ENCODE peak calls at places on chromosome 6, in four cellular contexts. One of them, this sample, is unnamed.

GRCh38 chr6:43699564-43700186 is 12.1 kb upstream of the MRPS18A start:
- DNase-seq in H1: no peak
- DNase-seq in H9: no peak
- DNase-seq in mesendoderm: peak
- DNase-seq in this sample: peak

GRCh38 chr6:44297063-44298038 is 15.8 kb downstream of the AARS2 start:
- DNase-seq in H1: peak
- DNase-seq in H9: peak
- DNase-seq in mesendoderm: peak
- DNase-seq in this sample: peak

GRCh38 chr6:125140808-125141207 is 12.8 kb upstream of the TPD52L1 start:
- DNase-seq in H9: no peak
- DNase-seq in mesendoderm: no peak
- DNase-seq in H1: no peak
- DNase-seq in this sample: peak

GRCh38 chr6:42001506-42001905 is 48.8 kb upstream of the TAF8 start:
- DNase-seq in H1: no peak
- DNase-seq in H9: no peak
- DNase-seq in mesendoderm: no peak
- DNase-seq in this sample: no peak

GRCh38 chr6:28225056-28225834 is at the start of gene ZSCAN9:
- DNase-seq in mesendoderm: peak
- DNase-seq in H9: peak
- DNase-seq in H1: peak
- DNase-seq in this sample: peak

GRCh38 chr6:1384549-1385128 is 4.7 kb upstream of the FOXF2 start:
- DNase-seq in H9: no peak
- DNase-seq in mesendoderm: no peak
- DNase-seq in H1: no peak
- DNase-seq in this sample: no peak

GRCh38 chr6:43887906-43888683 is 118.1 kb downstream of the VEGFA start:
- DNase-seq in mesendoderm: peak
- DNase-seq in H1: no peak
- DNase-seq in H9: no peak
- DNase-seq in this sample: no peak

GRCh38 chr6:16345449-16346330 is 107.3 kb downstream of the GMPR start:
- DNase-seq in H9: no peak
- DNase-seq in mesendoderm: peak
- DNase-seq in H1: no peak
- DNase-seq in this sample: peak

GRCh38 chr6:106510090-106510970 is 119.0 kb downstream of the RTN4IP1 start:
- DNase-seq in mesendoderm: peak
- DNase-seq in H9: peak
- DNase-seq in H1: peak
- DNase-seq in this sample: no peak

GRCh38 chr6:36444470-36444869 is 1.7 kb downstream of the KCTD20 start:
- DNase-seq in H9: no peak
- DNase-seq in H1: no peak
- DNase-seq in mesendoderm: no peak
- DNase-seq in this sample: peak

GRCh38 chr6:44003345-44004061 is 123.7 kb downstream of the MRPL14 start:
- DNase-seq in H1: peak
- DNase-seq in mesendoderm: peak
- DNase-seq in H9: peak
- DNase-seq in this sample: no peak

GRCh38 chr6:49551126-49551865 is 828 bp downstream of the C6orf141 start:
- DNase-seq in H9: peak
- DNase-seq in H1: peak
- DNase-seq in mesendoderm: peak
- DNase-seq in this sample: no peak

GRCh38 chr6:165689699-165690098 is 26.7 kb upstream of the PDE10A start:
- DNase-seq in H1: no peak
- DNase-seq in mesendoderm: no peak
- DNase-seq in H9: no peak
- DNase-seq in this sample: peak

GRCh38 chr6:169046483-169047192 is 207.0 kb downstream of the THBS2 start:
- DNase-seq in H1: no peak
- DNase-seq in mesendoderm: no peak
- DNase-seq in H9: no peak
- DNase-seq in this sample: peak

DNA sequence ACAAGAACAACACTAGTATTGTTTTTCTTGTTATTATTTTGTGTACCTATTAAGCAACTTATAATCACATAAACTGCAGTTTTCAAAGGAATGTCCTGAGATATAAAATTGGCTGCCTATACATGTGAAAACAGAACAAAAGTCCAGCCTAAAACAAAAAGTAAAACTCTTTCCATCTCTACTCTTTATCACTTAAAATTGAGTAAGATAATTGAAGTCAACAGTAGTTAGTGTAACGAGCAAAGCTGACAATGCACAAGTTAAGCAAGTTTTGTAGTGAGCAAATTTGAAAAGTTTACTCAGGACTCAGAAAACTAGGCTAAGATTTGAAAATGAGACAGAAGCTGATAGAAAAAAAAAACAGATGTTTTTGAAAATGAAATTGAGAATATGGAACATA is 941.4 kb upstream of the MAN1A1 start:
- DNase-seq in mesendoderm: no peak
- DNase-seq in H9: no peak
- DNase-seq in H1: no peak
- DNase-seq in this sample: no peak
- H4K5ac ChIP-seq in mesendoderm: no peak
- H4K5ac ChIP-seq in H9: no peak
- H4K5ac ChIP-seq in H1: no peak
- H4K5ac ChIP-seq in this sample: no peak

DNA sequence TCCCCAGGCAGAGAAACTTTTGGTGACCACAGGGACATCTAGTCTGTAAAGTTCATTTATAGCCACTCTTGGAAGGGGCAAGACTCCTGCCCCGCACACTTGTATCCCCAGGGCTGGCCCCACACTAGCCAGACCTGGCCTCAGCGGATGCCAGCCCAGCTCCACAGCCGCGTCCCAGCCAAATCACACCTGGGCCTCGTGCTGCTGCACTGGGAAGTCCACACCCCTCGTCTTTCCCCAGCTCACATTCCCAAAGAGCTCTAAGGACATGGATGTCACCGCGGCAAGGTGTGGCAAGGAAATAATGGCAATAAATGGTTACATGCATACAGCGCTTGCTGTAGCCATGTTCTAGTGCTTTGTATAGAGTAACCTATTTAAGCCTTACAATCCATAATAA is 8.6 kb downstream of the IP6K3 start:
- DNase-seq in H1: no peak
- DNase-seq in mesendoderm: no peak
- DNase-seq in H9: no peak
- DNase-seq in this sample: no peak
- H3K4ac ChIP-seq in H1: no peak
- H3K4ac ChIP-seq in mesendoderm: no peak
- H3K4ac ChIP-seq in H9: no peak
- H3K4ac ChIP-seq in this sample: no peak

DNA sequence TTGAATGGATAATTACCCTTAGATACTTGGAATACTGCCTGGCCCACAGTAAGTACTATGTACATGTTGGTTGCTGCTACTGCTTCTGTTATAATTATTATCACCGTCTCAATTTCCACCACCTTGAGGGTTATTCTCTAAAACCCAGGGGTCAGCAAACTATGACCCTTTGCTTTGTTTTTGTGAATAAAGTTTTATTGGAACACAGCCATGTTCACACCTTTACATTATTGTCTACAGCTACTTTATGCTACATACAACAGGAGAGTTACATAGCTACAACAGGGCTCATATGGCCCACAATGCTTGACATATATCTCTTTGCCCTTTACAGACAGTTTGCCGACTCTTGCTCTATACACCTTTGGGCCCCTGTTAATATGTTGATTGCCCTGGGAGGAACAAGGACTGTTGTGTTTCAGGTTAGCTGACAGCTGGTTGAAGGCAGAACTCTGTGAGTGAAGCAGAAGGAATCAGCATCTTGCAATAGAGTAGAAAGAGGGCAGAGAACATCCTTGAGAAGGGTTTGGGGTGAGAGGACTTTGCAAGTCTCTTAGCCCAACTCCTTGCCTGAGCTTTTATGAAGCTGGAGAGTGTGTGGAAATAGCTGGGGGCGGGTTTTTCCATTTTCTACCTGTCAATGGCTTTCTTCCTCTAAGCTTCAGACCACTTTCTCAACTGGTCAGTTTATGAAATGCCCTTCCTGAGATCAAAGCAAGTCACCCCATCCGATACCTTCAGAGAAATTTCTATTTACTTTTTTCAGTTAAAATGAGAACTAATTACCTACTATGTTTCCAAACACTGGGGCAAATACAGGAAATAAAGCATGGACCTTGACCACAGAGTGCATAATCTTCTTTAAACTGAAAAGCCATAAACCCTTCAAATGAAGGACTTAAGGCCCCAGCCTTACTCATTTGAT is 3.5 kb upstream of the MEP1A start:
- DNase-seq in H9: no peak
- DNase-seq in mesendoderm: no peak
- DNase-seq in H1: no peak
- DNase-seq in this sample: no peak
- H4K5ac ChIP-seq in H9: no peak
- H4K5ac ChIP-seq in mesendoderm: no peak
- H4K5ac ChIP-seq in H1: no peak
- H4K5ac ChIP-seq in this sample: no peak

DNA sequence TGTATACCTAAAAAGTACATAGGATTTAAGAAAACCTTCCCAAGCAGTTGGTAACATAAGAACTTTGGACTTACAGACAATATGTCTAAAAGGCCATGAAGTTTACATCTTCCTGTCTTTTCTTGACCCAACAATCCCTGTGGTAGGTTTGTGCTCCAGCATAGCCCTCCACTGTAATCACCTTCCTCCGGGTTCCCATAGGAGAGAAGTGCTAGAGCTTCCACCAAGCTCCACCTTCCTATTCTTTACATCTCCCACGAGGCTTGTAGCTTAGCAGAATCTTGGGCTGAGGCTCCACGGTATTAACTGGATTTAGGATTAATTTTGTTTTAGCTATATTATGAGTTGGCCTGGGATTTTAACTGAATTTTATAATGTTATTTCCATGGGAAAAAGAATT is 23.3 kb downstream of the ADGRG6 start:
- DNase-seq in H1: no peak
- DNase-seq in H9: no peak
- DNase-seq in mesendoderm: no peak
- DNase-seq in this sample: no peak
- H3K4ac ChIP-seq in H1: no peak
- H3K4ac ChIP-seq in H9: no peak
- H3K4ac ChIP-seq in mesendoderm: no peak
- H3K4ac ChIP-seq in this sample: no peak

GRCh38 chr6:12113190-12113578 is 101.1 kb downstream of the HIVEP1 start:
- DNase-seq in H9: no peak
- DNase-seq in mesendoderm: peak
- DNase-seq in H1: no peak
- DNase-seq in this sample: peak

GRCh38 chr6:12112540-12113189 is 100.6 kb downstream of the HIVEP1 start:
- DNase-seq in H9: no peak
- DNase-seq in mesendoderm: peak
- DNase-seq in H1: no peak
- DNase-seq in this sample: no peak

GRCh38 chr6:12110523-12111154 is 98.5 kb downstream of the HIVEP1 start:
- DNase-seq in H1: no peak
- DNase-seq in H9: no peak
- DNase-seq in mesendoderm: no peak
- DNase-seq in this sample: no peak

GRCh38 chr6:12114055-12114503 is 102.0 kb downstream of the HIVEP1 start:
- DNase-seq in H1: no peak
- DNase-seq in H9: no peak
- DNase-seq in mesendoderm: no peak
- DNase-seq in this sample: no peak

DNA sequence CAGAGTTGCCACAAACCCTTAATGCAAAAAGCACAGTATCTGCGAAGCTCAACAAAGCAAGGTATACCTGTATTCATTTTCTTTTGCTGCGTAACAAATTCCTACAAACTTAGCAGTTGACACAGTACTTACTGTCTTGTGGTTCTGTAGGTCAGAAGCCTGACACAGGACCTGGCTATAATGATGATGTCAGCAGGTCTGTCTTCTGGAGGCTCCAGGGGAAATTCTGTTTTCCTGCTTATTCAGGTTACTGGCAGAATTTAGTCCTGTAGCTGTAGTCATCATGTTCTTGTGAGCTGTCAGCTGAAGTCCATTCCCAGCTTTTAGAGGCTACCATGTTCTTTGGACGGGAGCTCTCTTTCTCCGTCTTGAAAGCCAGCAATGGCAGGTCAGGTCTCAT is 99.2 kb downstream of the HIVEP1 start:
- DNase-seq in mesendoderm: no peak
- DNase-seq in H1: no peak
- DNase-seq in H9: no peak
- DNase-seq in this sample: peak
- H4K5ac ChIP-seq in mesendoderm: no peak
- H4K5ac ChIP-seq in H1: no peak
- H4K5ac ChIP-seq in H9: no peak
- H4K5ac ChIP-seq in this sample: no peak